ENCODE peak calls at places on chromosome 3, in seven cellular contexts. F, E, A, P, M, Q and H are unnamed samples.

GRCh38 chr3:45664558-45664957 is 24.6 kb upstream of the SACM1L start:
- DNase-seq in F (no peak), E (peak; percentile 82), A (peak; percentile 51), P (no peak), M (peak; percentile 65), Q (no peak), H (no peak)

GRCh38 chr3:5197470-5198312 is 10.2 kb downstream of the EDEM1 start:
- DNase-seq in F (no peak), E (peak; percentile 65), A (no peak), P (peak; percentile 75), M (no peak), Q (no peak), H (peak; percentile 72)

GRCh38 chr3:6250167-6250566 is 610.7 kb upstream of the GRM7 start:
- DNase-seq in F (no peak), E (no peak), A (no peak), P (no peak), M (no peak), Q (no peak), H (no peak)

GRCh38 chr3:59754456-59754855 is 704.6 kb upstream of the CFAP20DC start:
- DNase-seq in F (no peak), E (no peak), A (no peak), P (no peak), M (no peak), Q (no peak), H (no peak)

GRCh38 chr3:112773864-112774263 is 72.8 kb downstream of the CD200R1L start:
- DNase-seq in F (no peak), E (no peak), A (no peak), P (peak; percentile 72), M (no peak), Q (no peak), H (no peak)

GRCh38 chr3:183634707-183635106 is 716 bp upstream of the KLHL24 start:
- DNase-seq in F (no peak), E (no peak), A (no peak), P (no peak), M (no peak), Q (no peak), H (no peak)

GRCh38 chr3:39291903-39292329 is 12.1 kb upstream of the CX3CR1 start:
- DNase-seq in F (no peak), E (peak; percentile 68), A (peak; percentile 82), P (peak; percentile 57), M (peak; percentile 50), Q (peak; percentile 3), H (no peak)

GRCh38 chr3:194373028-194373427 is 3.5 kb upstream of the LRRC15 start:
- DNase-seq in F (no peak), E (no peak), A (no peak), P (no peak), M (no peak), Q (no peak), H (no peak)

GRCh38 chr3:56424357-56424756 is 43.9 kb downstream of the ERC2 start:
- DNase-seq in F (no peak), E (no peak), A (no peak), P (no peak), M (no peak), Q (no peak), H (no peak)

GRCh38 chr3:132435911-132436425 is 18.7 kb downstream of the DNAJC13 start:
- DNase-seq in F (no peak), E (no peak), A (no peak), P (no peak), M (no peak), Q (no peak), H (no peak)

GRCh38 chr3:16568532-16568931 is 36.7 kb downstream of the DAZL start:
- DNase-seq in F (no peak), E (no peak), A (no peak), P (no peak), M (no peak), Q (no peak), H (no peak)

GRCh38 chr3:196661400-196661799 is 21.9 kb downstream of the NRROS start:
- DNase-seq in F (no peak), E (no peak), A (no peak), P (no peak), M (no peak), Q (no peak), H (no peak)

GRCh38 chr3:123068227-123069020 is 1.6 kb downstream of the PDIA5 start:
- DNase-seq in F (no peak), E (no peak), A (no peak), P (peak; percentile 44), M (no peak), Q (no peak), H (no peak)

GRCh38 chr3:64667887-64668581 is 19.8 kb downstream of the ADAMTS9 start:
- DNase-seq in F (no peak), E (no peak), A (no peak), P (no peak), M (no peak), Q (no peak), H (no peak)

GRCh38 chr3:147702499-147702898 is 293.3 kb downstream of the ZIC1 start:
- DNase-seq in F (no peak), E (no peak), A (no peak), P (no peak), M (no peak), Q (no peak), H (no peak)

GRCh38 chr3:44509985-44510360 is 32.5 kb upstream of the ZNF445 start:
- DNase-seq in F (no peak), E (no peak), A (no peak), P (no peak), M (no peak), Q (no peak), H (no peak)

GRCh38 chr3:169618894-169619792 is 44.4 kb downstream of the MECOM start:
- DNase-seq in F (no peak), E (no peak), A (no peak), P (no peak), M (no peak), Q (peak; percentile 79), H (no peak)

GRCh38 chr3:49568965-49569364 is 14.7 kb downstream of the BSN start:
- DNase-seq in F (no peak), E (no peak), A (no peak), P (no peak), M (no peak), Q (no peak), H (no peak)